ENCODE peak calls at places on chromosomes 2 and 18, in nine cellular contexts. M is activated naive CD4-positive, alpha-beta T cell; J is NCI-H2081; G is NCI-H1092; K is amygdala; X is mucosa of gallbladder; O is activated gamma-delta T cell; Q is left ventricle myocardium superior; R is HS-5. V is an unnamed sample.

GRCh38 chr18:28802546-28802945 is 625.6 kb upstream of the CDH2 start:
- DNase-seq in M (no peak), J (no peak), G (no peak), K (no peak), X (no peak), O (no peak), Q (no peak), R (peak), V (no peak)

GRCh38 chr18:48326901-48327675 is 82.1 kb downstream of the ZBTB7C start:
- DNase-seq in M (no peak), J (no peak), G (no peak), K (no peak), X (no peak), O (no peak), Q (no peak), R (no peak), V (no peak)

GRCh38 chr18:77815666-77816338 is 566.2 kb downstream of the GALR1 start:
- DNase-seq in M (no peak), J (no peak), G (no peak), K (no peak), X (no peak), O (no peak), Q (no peak), R (no peak), V (no peak)

GRCh38 chr2:218003994-218004419 is 1.2 kb upstream of the TNS1 start:
- DNase-seq in M (no peak), J (no peak), G (no peak), K (no peak), X (peak), O (no peak), Q (peak), R (no peak), V (no peak)

GRCh38 chr2:25543939-25544338 is 129.4 kb downstream of the DTNB start:
- DNase-seq in M (no peak), J (no peak), G (no peak), K (no peak), X (no peak), O (no peak), Q (no peak), R (no peak), V (no peak)

GRCh38 chr2:231392431-231393148 is 2.9 kb upstream of the B3GNT7 start:
- DNase-seq in M (no peak), J (no peak), G (no peak), K (no peak), X (no peak), O (no peak), Q (peak), R (no peak), V (no peak)

GRCh38 chr2:200356794-200357472 is 50.4 kb downstream of the SPATS2L start:
- DNase-seq in M (no peak), J (no peak), G (no peak), K (no peak), X (no peak), O (no peak), Q (no peak), R (peak), V (no peak)

GRCh38 chr2:71923887-71924533 is 223.7 kb downstream of the CYP26B1 start:
- DNase-seq in M (peak), J (peak), G (peak), K (no peak), X (peak), O (no peak), Q (peak), R (no peak), V (no peak)

GRCh38 chr2:1707771-1708351 is 36.5 kb downstream of the PXDN start:
- DNase-seq in M (no peak), J (peak), G (no peak), K (no peak), X (peak), O (no peak), Q (peak), R (no peak), V (no peak)

GRCh38 chr18:13530879-13531387 is 195.4 kb downstream of the FAM210A start:
- DNase-seq in M (no peak), J (no peak), G (no peak), K (peak), X (peak), O (no peak), Q (peak), R (no peak), V (peak)

GRCh38 chr18:54787098-54787497 is 41.2 kb upstream of the RAB27B start:
- DNase-seq in M (no peak), J (no peak), G (no peak), K (no peak), X (no peak), O (no peak), Q (no peak), R (no peak), V (no peak)

GRCh38 chr2:39264733-39265132 is 21.0 kb upstream of the CDKL4 start:
- DNase-seq in M (no peak), J (no peak), G (no peak), K (no peak), X (no peak), O (no peak), Q (no peak), R (no peak), V (no peak)

GRCh38 chr2:29309090-29310054 is 194.2 kb downstream of the CLIP4 start:
- DNase-seq in M (no peak), J (peak), G (peak), K (no peak), X (peak), O (no peak), Q (no peak), R (no peak), V (no peak)

GRCh38 chr2:20933692-20934091 is 110.2 kb downstream of the APOB start:
- DNase-seq in M (no peak), J (no peak), G (no peak), K (no peak), X (no peak), O (no peak), Q (no peak), R (no peak), V (no peak)

GRCh38 chr2:233857511-233858118 is 3.3 kb upstream of the HJURP start:
- DNase-seq in M (peak), J (peak), G (no peak), K (no peak), X (no peak), O (no peak), Q (peak), R (no peak), V (no peak)

GRCh38 chr2:96527052-96527964 is 9.2 kb upstream of the ARID5A start:
- DNase-seq in M (peak), J (no peak), G (no peak), K (no peak), X (no peak), O (peak), Q (peak), R (no peak), V (no peak)

GRCh38 chr2:120740375-120740764 is 4.7 kb downstream of the GLI2 start:
- DNase-seq in M (no peak), J (no peak), G (no peak), K (no peak), X (no peak), O (no peak), Q (no peak), R (no peak), V (no peak)

GRCh38 chr18:74023220-74023619 is 124.4 kb downstream of the FBXO15 start:
- DNase-seq in M (no peak), J (no peak), G (no peak), K (no peak), X (no peak), O (no peak), Q (no peak), R (no peak), V (no peak)

GRCh38 chr2:208064220-208064951 is 39.1 kb upstream of the PLEKHM3 start:
- DNase-seq in M (no peak), J (no peak), G (no peak), K (no peak), X (no peak), O (no peak), Q (no peak), R (peak), V (no peak)

V was measured in NCI-H2227 treated with DMSO at 0.1 percent for 48 hours.